ENCODE peak calls at places on chromosomes 5 and 9, in four cellular contexts. M is activated CD8-positive, alpha-beta memory T cell treated with anti-CD3 and anti-CD28 coated beads for 48 hours; Y is AG04450; X is nucleus accumbens. H is an unnamed sample.

GRCh38 chr5:116771466-116772151 is 197.0 kb upstream of the SEMA6A start:
- DNase-seq in X (no peak), Y (no peak), M (no peak), H (no peak)

GRCh38 chr9:107172160-107172978 is 110.7 kb upstream of the RAD23B start:
- DNase-seq in Y (peak; percentile 65), X (peak; percentile 28), M (peak; percentile 32), H (peak; percentile 43)

GRCh38 chr9:112378441-112379176 is 1.3 kb upstream of the HSDL2 start:
- DNase-seq in M (peak; percentile 10), X (no peak), Y (no peak), H (no peak)

GRCh38 chr5:181234116-181234454 is 9.6 kb downstream of the RACK1 start:
- DNase-seq in X (no peak), Y (no peak), M (no peak), H (no peak)

GRCh38 chr9:94952553-94953373 is 226.3 kb downstream of the AOPEP start:
- DNase-seq in M (no peak), Y (no peak), X (no peak), H (no peak)

GRCh38 chr5:158727771-158728311 is 371.9 kb downstream of the EBF1 start:
- DNase-seq in X (no peak), M (no peak), Y (no peak), H (no peak)

GRCh38 chr9:120711354-120711753 is 2.9 kb downstream of the MEGF9 start:
- DNase-seq in X (no peak), Y (no peak), M (no peak), H (no peak)

GRCh38 chr9:80059979-80060378 is 488.2 kb downstream of the TLE4 start:
- DNase-seq in M (no peak), X (no peak), Y (no peak), H (no peak)

GRCh38 chr9:19976226-19976625 is 187.4 kb upstream of the SLC24A2 start:
- DNase-seq in Y (no peak), M (no peak), X (no peak), H (no peak)

GRCh38 chr9:118059520-118060278 is 355.5 kb downstream of the TLR4 start:
- DNase-seq in Y (no peak), X (no peak), M (no peak), H (no peak)

GRCh38 chr9:27489087-27489876 is 34.8 kb upstream of the IFNK start:
- DNase-seq in M (no peak), X (no peak), Y (no peak), H (no peak)

GRCh38 chr5:12623408-12623807 is 719.2 kb upstream of the CTNND2 start:
- DNase-seq in Y (no peak), M (no peak), X (no peak), H (no peak)

GRCh38 chr9:3240651-3241268 is 285.0 kb downstream of the RFX3 start:
- DNase-seq in Y (no peak), M (peak; percentile 38), X (peak; percentile 16), H (peak; percentile 33)

GRCh38 chr5:141864371-141865370 is 13.5 kb downstream of the PCDH1 start:
- DNase-seq in M (no peak), Y (no peak), X (no peak), H (no peak)

GRCh38 chr5:164312801-164313200 is 807.4 kb downstream of the MAT2B start:
- DNase-seq in X (no peak), Y (no peak), M (no peak), H (no peak)

GRCh38 chr5:34062419-34062818 is 19.4 kb upstream of the C1QTNF3 start:
- DNase-seq in Y (no peak), X (no peak), M (no peak), H (no peak)

GRCh38 chr9:133614056-133614455 is 4.9 kb upstream of the FAM163B start:
- DNase-seq in X (no peak), M (no peak), Y (no peak), H (no peak)

GRCh38 chr5:6393596-6394194 is 15.3 kb upstream of the MED10 start:
- DNase-seq in X (no peak), Y (no peak), M (no peak), H (no peak)

GRCh38 chr9:97307091-97307490 is 368 bp upstream of the CCDC180 start:
- DNase-seq in Y (peak; percentile 41), M (no peak), X (peak; percentile 34), H (no peak)

GRCh38 chr5:20486826-20487225 is 498.8 kb upstream of the CDH18 start:
- DNase-seq in X (no peak), Y (no peak), M (no peak), H (no peak)

GRCh38 chr9:124403246-124403645 is 12.0 kb downstream of the PSMB7 start:
- DNase-seq in X (no peak), Y (no peak), M (no peak), H (no peak)

GRCh38 chr9:18826248-18826647 is 206.8 kb downstream of the SAXO1 start:
- DNase-seq in M (no peak), Y (no peak), X (no peak), H (no peak)

GRCh38 chr9:82260691-82261090 is 272.1 kb downstream of the SPATA31D1 start:
- DNase-seq in X (no peak), Y (no peak), M (no peak), H (no peak)

GRCh38 chr5:103256178-103256577 is 2.4 kb upstream of the MACIR start:
- DNase-seq in M (no peak), Y (no peak), X (no peak), H (no peak)

GRCh38 chr5:6872441-6873160 is 159.4 kb downstream of the TENT4A start:
- DNase-seq in M (no peak), X (no peak), Y (no peak), H (no peak)

GRCh38 chr9:83060557-83060956 is 2.4 kb downstream of the RASEF start:
- DNase-seq in X (no peak), Y (no peak), M (no peak), H (no peak)

GRCh38 chr9:14421291-14421690 is 107.3 kb upstream of the NFIB start:
- DNase-seq in Y (no peak), M (no peak), X (no peak), H (no peak)

GRCh38 chr5:17113174-17113941 is 104.1 kb upstream of the BASP1 start:
- DNase-seq in Y (peak; percentile 15), M (no peak), X (no peak), H (peak; percentile 69)

GRCh38 chr5:140962190-140962589 is 4.1 kb upstream of the PCDHAC2 start:
- DNase-seq in Y (no peak), M (no peak), X (no peak), H (no peak)